ENCODE peak calls at places on chromosomes 6 and 20, in five cellular contexts. P is AG20443, M is T-helper 1 cell, D is NCI-H146, R is RWPE1. B is an unnamed sample.
A peak's percentile ranks its signal among the peaks of the same experiment; 100 is the strongest.

GRCh38 chr20:49675368-49676151 is 38.1 kb downstream of the B4GALT5 start:
- DNase-seq in P (no peak), M (no peak), D (no peak), R (peak; percentile 83), B (no peak)

GRCh38 chr6:4466260-4466659 is 309.9 kb upstream of the CDYL start:
- DNase-seq in P (no peak), M (no peak), D (no peak), R (no peak), B (no peak)

GRCh38 chr20:35318502-35319157 is 26.4 kb upstream of the FAM83C start:
- DNase-seq in P (peak; percentile 48), M (no peak), D (no peak), R (peak; percentile 99), B (peak; percentile 88)

GRCh38 chr20:46121531-46121930 is 3.4 kb downstream of the CD40 start:
- DNase-seq in P (no peak), M (no peak), D (no peak), R (no peak), B (no peak)

GRCh38 chr6:150527100-150527499 is 72.6 kb upstream of the PLEKHG1 start:
- DNase-seq in P (peak; percentile 58), M (no peak), D (no peak), R (peak; percentile 75), B (peak; percentile 15)

GRCh38 chr20:2822073-2822472 is 5.9 kb downstream of the TMEM239 start:
- DNase-seq in P (peak; percentile 12), M (no peak), D (no peak), R (no peak), B (no peak)

GRCh38 chr6:31495580-31495979 is 2.4 kb upstream of the MICB start:
- DNase-seq in P (no peak), M (no peak), D (no peak), R (no peak), B (peak; percentile 44)

GRCh38 chr20:33971147-33971775 is 22.4 kb upstream of the RALY start:
- DNase-seq in P (no peak), M (no peak), D (no peak), R (no peak), B (no peak)

GRCh38 chr6:143539723-143540122 is 28.2 kb upstream of the FUCA2 start:
- DNase-seq in P (no peak), M (no peak), D (no peak), R (no peak), B (no peak)